ENCODE peak calls at places on chromosomes 4 and X, in six cellular contexts. One of them, this sample, is unnamed.

GRCh38 chr4:145069361-145069760 is 28.6 kb downstream of the ANAPC10 start:
- DNase-seq in Calu3: no peak
- DNase-seq in epithelial cell of esophagus: peak
- DNase-seq in cardiac muscle cell: no peak
- DNase-seq in fibroblast of pulmonary artery: peak
- DNase-seq in fibroblast of lung: peak
- DNase-seq in this sample: no peak

GRCh38 chr4:122534776-122535175 is 78.3 kb upstream of the IL2 start:
- DNase-seq in cardiac muscle cell: no peak
- DNase-seq in fibroblast of lung: no peak
- DNase-seq in epithelial cell of esophagus: no peak
- DNase-seq in fibroblast of pulmonary artery: no peak
- DNase-seq in Calu3: no peak
- DNase-seq in this sample: no peak

GRCh38 chr4:78457751-78458150 is 93.8 kb upstream of the ANXA3 start:
- DNase-seq in fibroblast of lung: no peak
- DNase-seq in fibroblast of pulmonary artery: no peak
- DNase-seq in Calu3: no peak
- DNase-seq in cardiac muscle cell: no peak
- DNase-seq in epithelial cell of esophagus: no peak
- DNase-seq in this sample: no peak

GRCh38 chr4:132642196-132642817 is 506.8 kb upstream of the PCDH10 start:
- DNase-seq in Calu3: peak
- DNase-seq in fibroblast of pulmonary artery: peak
- DNase-seq in epithelial cell of esophagus: peak
- DNase-seq in fibroblast of lung: peak
- DNase-seq in cardiac muscle cell: peak
- DNase-seq in this sample: peak

GRCh38 chr4:3375688-3376087 is 66.1 kb upstream of the HGFAC start:
- DNase-seq in Calu3: no peak
- DNase-seq in fibroblast of lung: peak
- DNase-seq in epithelial cell of esophagus: peak
- DNase-seq in fibroblast of pulmonary artery: peak
- DNase-seq in cardiac muscle cell: no peak
- DNase-seq in this sample: no peak

GRCh38 chr4:35151816-35152572 is 1092.3 kb downstream of the ARAP2 start:
- DNase-seq in fibroblast of pulmonary artery: no peak
- DNase-seq in epithelial cell of esophagus: peak
- DNase-seq in cardiac muscle cell: peak
- DNase-seq in Calu3: no peak
- DNase-seq in fibroblast of lung: no peak
- DNase-seq in this sample: peak

GRCh38 chr4:18756661-18757060 is 735.1 kb upstream of the LCORL start:
- DNase-seq in fibroblast of lung: no peak
- DNase-seq in cardiac muscle cell: no peak
- DNase-seq in epithelial cell of esophagus: peak
- DNase-seq in fibroblast of pulmonary artery: no peak
- DNase-seq in Calu3: no peak
- DNase-seq in this sample: no peak

GRCh38 chrX:10901290-10901633 is 209.9 kb upstream of the HCCS start:
- DNase-seq in fibroblast of pulmonary artery: no peak
- DNase-seq in epithelial cell of esophagus: no peak
- DNase-seq in Calu3: no peak
- DNase-seq in fibroblast of lung: no peak
- DNase-seq in cardiac muscle cell: no peak
- DNase-seq in this sample: no peak

GRCh38 chr4:145623831-145624230 is 4.6 kb downstream of the MMAA start:
- DNase-seq in epithelial cell of esophagus: peak
- DNase-seq in fibroblast of lung: peak
- DNase-seq in Calu3: peak
- DNase-seq in cardiac muscle cell: no peak
- DNase-seq in fibroblast of pulmonary artery: peak
- DNase-seq in this sample: no peak

GRCh38 chr4:16227462-16227868 is 1.2 kb upstream of the TAPT1 start:
- DNase-seq in epithelial cell of esophagus: peak
- DNase-seq in cardiac muscle cell: peak
- DNase-seq in fibroblast of lung: peak
- DNase-seq in Calu3: peak
- DNase-seq in fibroblast of pulmonary artery: peak
- DNase-seq in this sample: peak

GRCh38 chrX:65926095-65927019 is 113.5 kb downstream of the VSIG4 start:
- DNase-seq in Calu3: no peak
- DNase-seq in fibroblast of pulmonary artery: no peak
- DNase-seq in fibroblast of lung: no peak
- DNase-seq in epithelial cell of esophagus: no peak
- DNase-seq in cardiac muscle cell: no peak
- DNase-seq in this sample: no peak

DNA sequence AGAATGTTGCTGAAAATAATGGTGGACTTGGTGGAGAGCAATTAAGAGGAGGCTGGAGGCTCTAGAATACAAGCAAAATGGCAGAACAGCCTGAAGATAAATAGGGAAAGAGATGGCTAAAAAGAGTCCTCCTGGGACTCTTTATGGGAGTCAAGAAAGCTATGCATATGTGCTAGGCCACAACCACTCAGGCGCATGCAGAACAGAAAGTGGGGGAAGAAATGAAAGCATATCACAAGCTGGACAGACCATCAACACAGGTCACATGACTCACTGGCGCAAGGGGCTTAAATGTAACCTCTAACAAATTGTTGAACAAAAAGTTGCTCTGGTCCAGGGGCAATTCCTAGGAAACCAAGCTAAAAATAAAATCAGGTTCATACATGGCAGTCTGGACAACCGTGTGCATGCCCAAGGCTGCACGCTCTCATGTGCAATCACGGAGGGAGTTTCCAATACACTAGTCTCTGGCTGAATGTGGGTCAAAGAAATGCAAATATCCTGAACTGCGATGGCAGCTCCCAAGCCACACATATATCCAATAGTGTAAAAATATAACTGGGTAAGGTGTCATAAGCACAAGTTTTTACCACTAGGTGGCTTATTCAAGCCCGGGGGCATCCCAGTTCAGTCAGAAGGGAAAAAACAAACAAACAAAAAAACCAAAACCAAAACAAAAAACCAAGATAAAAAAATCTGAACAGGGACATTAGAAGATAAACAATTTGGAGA is 45.4 kb downstream of the ZNF711 start:
- DNase-seq in epithelial cell of esophagus: no peak
- DNase-seq in fibroblast of pulmonary artery: no peak
- DNase-seq in cardiac muscle cell: no peak
- DNase-seq in fibroblast of lung: no peak
- DNase-seq in Calu3: no peak
- DNase-seq in this sample: no peak
- TF ChIP-seq CTCF in epithelial cell of esophagus: no peak
- TF ChIP-seq CTCF in fibroblast of pulmonary artery: no peak
- TF ChIP-seq CTCF in cardiac muscle cell: no peak
- TF ChIP-seq CTCF in fibroblast of lung: no peak
- TF ChIP-seq CTCF in Calu3: no peak
- TF ChIP-seq CTCF in this sample: no peak

GRCh38 chrX:109475174-109475891 is 6.6 kb downstream of the GUCY2F start:
- DNase-seq in fibroblast of lung: peak
- DNase-seq in fibroblast of pulmonary artery: peak
- DNase-seq in Calu3: peak
- DNase-seq in epithelial cell of esophagus: peak
- DNase-seq in cardiac muscle cell: peak
- DNase-seq in this sample: peak
- TF ChIP-seq CTCF in fibroblast of lung: peak
- TF ChIP-seq CTCF in fibroblast of pulmonary artery: peak
- TF ChIP-seq CTCF in Calu3: peak
- TF ChIP-seq CTCF in epithelial cell of esophagus: peak
- TF ChIP-seq CTCF in cardiac muscle cell: peak
- TF ChIP-seq CTCF in this sample: peak

GRCh38 chr4:7719354-7720174 is 220.1 kb downstream of the AFAP1 start:
- DNase-seq in cardiac muscle cell: peak
- DNase-seq in epithelial cell of esophagus: peak
- DNase-seq in fibroblast of pulmonary artery: peak
- DNase-seq in Calu3: peak
- DNase-seq in fibroblast of lung: peak
- DNase-seq in this sample: peak
- TF ChIP-seq CTCF in cardiac muscle cell: peak
- TF ChIP-seq CTCF in epithelial cell of esophagus: peak
- TF ChIP-seq CTCF in fibroblast of pulmonary artery: peak
- TF ChIP-seq CTCF in Calu3: peak
- TF ChIP-seq CTCF in fibroblast of lung: peak
- TF ChIP-seq CTCF in this sample: peak

DNA sequence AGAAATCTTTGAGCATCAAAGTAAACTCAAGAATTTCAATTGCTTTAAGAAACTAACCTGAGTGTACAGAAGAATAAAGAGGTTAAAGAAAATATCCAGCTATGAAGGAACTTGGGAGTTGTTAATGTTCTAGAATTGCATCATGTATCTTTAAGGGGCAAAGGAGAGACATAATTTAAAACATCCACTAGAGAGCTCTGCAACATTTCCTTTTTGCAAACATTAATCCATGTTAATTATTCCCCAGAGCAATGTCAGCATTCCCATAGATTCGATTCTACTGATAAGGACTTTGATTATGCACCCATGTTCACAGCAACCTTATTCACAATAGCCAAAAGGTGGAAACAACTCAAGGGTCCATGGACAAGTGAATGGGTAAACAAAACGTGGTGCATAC is 80.2 kb upstream of the SORBS2 start:
- DNase-seq in fibroblast of pulmonary artery: no peak
- DNase-seq in epithelial cell of esophagus: no peak
- DNase-seq in fibroblast of lung: no peak
- DNase-seq in Calu3: no peak
- DNase-seq in cardiac muscle cell: no peak
- DNase-seq in this sample: no peak
- TF ChIP-seq CTCF in fibroblast of pulmonary artery: no peak
- TF ChIP-seq CTCF in epithelial cell of esophagus: no peak
- TF ChIP-seq CTCF in fibroblast of lung: no peak
- TF ChIP-seq CTCF in Calu3: no peak
- TF ChIP-seq CTCF in cardiac muscle cell: no peak
- TF ChIP-seq CTCF in this sample: no peak